ENCODE peak calls at places on chromosomes 16 and 17, in seven cellular contexts. S, X, N, H, K, J and B are unnamed samples.

GRCh38 chr16:48335961-48336360 is 49.3 kb downstream of the SIAH1 start:
- DNase-seq in J (no peak), N (peak; percentile 81), K (no peak), H (no peak), X (no peak), S (no peak), B (no peak)

GRCh38 chr17:80257716-80258213 is 2.9 kb upstream of the RNF213 start:
- DNase-seq in N (no peak), K (no peak), X (no peak), J (no peak), H (no peak), S (no peak), B (no peak)

GRCh38 chr17:72121164-72122001 is 563 bp downstream of the SOX9 start:
- DNase-seq in S (peak; percentile 57), K (peak; percentile 66), N (no peak), H (no peak), X (peak; percentile 44), J (peak; percentile 59), B (peak; percentile 48)

GRCh38 chr17:3531266-3532101 is 26.1 kb downstream of the TRPV3 start:
- DNase-seq in H (no peak), K (no peak), J (peak; percentile 38), S (no peak), X (peak; percentile 40), N (no peak), B (no peak)

GRCh38 chr17:77771587-77771986 is 186.9 kb upstream of the TNRC6C start:
- DNase-seq in N (no peak), J (no peak), H (no peak), X (no peak), K (no peak), S (no peak), B (no peak)

GRCh38 chr16:8854298-8854948 is 14.4 kb downstream of the CARHSP1 start:
- DNase-seq in J (no peak), S (no peak), H (no peak), N (no peak), K (no peak), X (no peak), B (no peak)

GRCh38 chr16:25838724-25839186 is 147.0 kb downstream of the HS3ST4 start:
- DNase-seq in N (peak; percentile 13), X (peak; percentile 10), S (peak; percentile 34), K (no peak), J (peak; percentile 48), H (no peak), B (no peak)

GRCh38 chr17:199806-200603 is 18.6 kb upstream of the DOC2B start:
- DNase-seq in S (peak; percentile 73), K (no peak), N (no peak), X (peak; percentile 59), H (no peak), J (peak; percentile 73), B (peak; percentile 72)

GRCh38 chr16:68257251-68257905 is 6.9 kb upstream of the SLC7A6 start:
- DNase-seq in S (no peak), H (no peak), X (no peak), K (no peak), J (no peak), N (no peak), B (peak; percentile 81)

GRCh38 chr17:63943745-63944144 is 11.6 kb upstream of the CD79B start:
- DNase-seq in J (no peak), N (no peak), X (no peak), H (no peak), K (no peak), S (no peak), B (no peak)

GRCh38 chr16:71344315-71344905 is 14.1 kb upstream of the CALB2 start:
- DNase-seq in X (no peak), J (no peak), K (peak; percentile 34), S (no peak), N (no peak), H (no peak), B (no peak)

GRCh38 chr17:19812407-19812806 is 55.3 kb downstream of the ULK2 start:
- DNase-seq in H (no peak), X (no peak), K (no peak), J (no peak), S (no peak), N (no peak), B (no peak)

GRCh38 chr17:48333034-48333491 is 97.0 kb downstream of the SKAP1 start:
- DNase-seq in H (no peak), K (no peak), X (no peak), S (no peak), J (no peak), N (no peak), B (no peak)

GRCh38 chr17:81230043-81230820 is 7.5 kb upstream of the CEP131 start:
- DNase-seq in S (no peak), J (no peak), X (no peak), N (no peak), H (no peak), K (no peak), B (no peak)

GRCh38 chr17:7745748-7746470 is 28.4 kb downstream of the DNAH2 start:
- DNase-seq in X (no peak), J (peak; percentile 15), H (no peak), S (no peak), N (peak; percentile 41), K (peak; percentile 71), B (no peak)

GRCh38 chr16:48125888-48126287 is 29.9 kb downstream of the ABCC12 start:
- DNase-seq in N (no peak), J (no peak), K (no peak), X (peak; percentile 34), S (no peak), H (no peak), B (no peak)

GRCh38 chr16:50198802-50199410 is 45.8 kb downstream of the TENT4B start:
- DNase-seq in K (no peak), S (no peak), J (no peak), X (no peak), N (no peak), H (no peak), B (no peak)

GRCh38 chr17:75346906-75347305 is 57.7 kb upstream of the SLC25A19 start:
- DNase-seq in X (no peak), J (no peak), K (no peak), H (no peak), N (no peak), S (no peak), B (no peak)

GRCh38 chr16:74666010-74666421 is 661 bp downstream of the RFWD3 start:
- DNase-seq in H (no peak), K (no peak), J (no peak), S (no peak), X (no peak), N (no peak), B (no peak)

GRCh38 chr17:45307290-45308015 is 9.4 kb downstream of the MAP3K14 start:
- DNase-seq in K (no peak), J (peak; percentile 77), N (peak; percentile 53), X (no peak), H (peak; percentile 49), S (peak; percentile 50), B (no peak)

GRCh38 chr17:75899767-75900468 is 3.2 kb upstream of the TRIM65 start:
- DNase-seq in X (no peak), N (no peak), S (no peak), K (no peak), H (no peak), J (no peak), B (no peak)

GRCh38 chr16:24635900-24636610 is 93.4 kb upstream of the TNRC6A start:
- DNase-seq in H (peak; percentile 78), N (peak; percentile 86), X (peak; percentile 71), J (peak; percentile 75), S (peak; percentile 71), K (peak; percentile 69), B (peak; percentile 82)

GRCh38 chr16:11319529-11320146 is 25.6 kb upstream of the RMI2 start:
- DNase-seq in J (peak; percentile 19), X (no peak), H (no peak), K (no peak), S (peak; percentile 24), N (no peak), B (no peak)

GRCh38 chr17:59149841-59150511 is 5.0 kb downstream of the SKA2 start:
- DNase-seq in X (no peak), K (no peak), N (no peak), H (no peak), J (no peak), S (no peak), B (no peak)

GRCh38 chr17:59152925-59153324 is 2.1 kb downstream of the SKA2 start:
- DNase-seq in H (no peak), J (no peak), K (no peak), X (no peak), S (no peak), N (no peak), B (no peak)

GRCh38 chr17:59151007-59151406 is 4.0 kb downstream of the SKA2 start:
- DNase-seq in H (no peak), J (no peak), X (no peak), K (no peak), N (no peak), S (no peak), B (no peak)

GRCh38 chr17:59149051-59149450 is 5.9 kb downstream of the SKA2 start:
- DNase-seq in N (no peak), S (no peak), K (no peak), H (no peak), X (no peak), J (no peak), B (no peak)

GRCh38 chr17:59151591-59151990 is 3.4 kb downstream of the SKA2 start:
- DNase-seq in K (no peak), X (no peak), S (no peak), H (no peak), N (no peak), J (no peak), B (no peak)
- H3K4me3 ChIP-seq in K (no peak overlapping the region), X (no peak overlapping the region), S (no peak overlapping the region), H (no peak overlapping the region), N (peak overlapping the region; percentile 44), J (no peak overlapping the region), B (no peak overlapping the region)

GRCh38 chr16:6032438-6032837 is 934.8 kb upstream of the EEF2KMT start:
- DNase-seq in K (no peak), H (no peak), J (no peak), X (no peak), N (no peak), S (no peak), B (no peak)
- TF ChIP-seq CTCF in K (no peak), H (no peak), J (no peak), X (no peak), N (no peak), S (no peak), B (no peak)

DNA sequence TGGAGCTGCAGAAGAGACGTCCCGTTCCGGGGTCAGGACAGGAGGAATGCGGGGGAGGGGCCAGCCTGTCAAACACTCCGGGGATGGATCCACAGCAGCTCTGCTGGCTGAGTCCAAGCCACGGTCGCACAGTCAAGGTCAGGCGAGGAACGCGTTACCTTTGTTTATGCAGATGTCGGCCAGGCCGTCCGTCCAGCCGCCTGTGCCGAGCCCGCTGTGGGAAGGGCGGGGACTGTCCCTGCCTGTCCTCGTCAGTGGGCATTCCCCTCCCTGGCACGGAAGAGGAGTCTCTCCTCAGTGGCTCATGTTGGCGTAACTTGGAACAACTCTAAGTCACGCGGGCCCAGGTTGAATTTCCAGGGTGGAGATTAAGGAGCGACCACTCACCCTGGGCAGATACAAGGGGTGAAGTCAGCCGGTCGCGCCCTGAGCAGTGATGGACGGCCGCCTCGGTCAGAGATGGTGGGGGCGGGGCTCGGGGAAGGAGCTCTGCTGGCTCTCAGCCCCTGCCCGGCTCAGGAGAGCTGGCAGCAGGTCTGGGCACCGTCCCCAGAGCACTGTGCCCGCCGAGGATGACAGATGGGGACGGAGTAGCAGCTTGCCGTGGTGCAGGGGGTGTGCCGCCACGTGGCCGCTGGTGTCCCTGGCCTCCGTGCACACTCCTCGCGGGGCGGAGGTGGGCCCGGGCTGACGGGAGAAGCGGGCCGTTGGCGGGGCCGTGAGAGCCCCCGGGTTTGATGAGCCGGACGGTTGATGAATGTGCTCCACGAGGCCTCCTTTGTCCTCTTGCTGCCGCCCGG is 7.3 kb downstream of the CACNA1H start:
- DNase-seq in S (peak; percentile 75), H (peak; percentile 82), N (no peak), X (peak; percentile 47), K (peak; percentile 61), J (peak; percentile 79), B (peak; percentile 54)
- H3K27me3 ChIP-seq in S (no peaks in the 10 kb centered on the region), H (no peaks in the 10 kb centered on the region), N (peaks cover 36% of the 10 kb centered on the region), X (peaks cover 40% of the 10 kb centered on the region), K (no peaks in the 10 kb centered on the region), J (no peaks in the 10 kb centered on the region), B (no peaks in the 10 kb centered on the region)

GRCh38 chr16:31487720-31488629 is 5.1 kb downstream of the SLC5A2 start:
- DNase-seq in J (peak; percentile 63), S (peak; percentile 63), K (no peak), X (no peak), H (peak; percentile 56), N (no peak), B (peak; percentile 64)
- H3K4me3 ChIP-seq in J (peak overlapping the region; percentile 58), S (peak overlapping the region; percentile 75), K (peak overlapping the region; percentile 41), X (peak overlapping the region; percentile 68), H (peak overlapping the region; percentile 51), N (peak overlapping the region; percentile 56), B (peak overlapping the region; percentile 74)